ENCODE peak calls at places on chromosomes 6 and 20, in eight cellular contexts. F, K, E, G, Z, Y, M and L are unnamed samples.

GRCh38 chr6:39104528-39104927 is 10.5 kb downstream of the SAYSD1 start:
- DNase-seq in F (no peak), K (no peak), E (no peak), G (no peak), Z (no peak), Y (no peak), M (no peak), L (no peak)

GRCh38 chr20:56414842-56415765 is 3.0 kb downstream of the CASS4 start:
- DNase-seq in F (no peak), K (no peak), E (no peak), G (peak; percentile 97), Z (no peak), Y (no peak), M (no peak), L (no peak)

GRCh38 chr6:63636516-63636968 is 940 bp downstream of the PHF3 start:
- DNase-seq in F (peak; percentile 84), K (no peak), E (peak; percentile 72), G (peak; percentile 19), Z (no peak), Y (no peak), M (peak; percentile 11), L (peak; percentile 81)

GRCh38 chr20:59933296-59933848 is at the start of gene SYCP2:
- DNase-seq in F (no peak), K (no peak), E (peak; percentile 61), G (no peak), Z (peak; percentile 84), Y (no peak), M (peak; percentile 40), L (no peak)

GRCh38 chr6:111984081-111984480 is 69.8 kb upstream of the CCN6 start:
- DNase-seq in F (no peak), K (no peak), E (no peak), G (no peak), Z (no peak), Y (no peak), M (no peak), L (no peak)

GRCh38 chr6:108364470-108364869 is 69.6 kb downstream of the AFG1L start:
- DNase-seq in F (no peak), K (no peak), E (no peak), G (no peak), Z (no peak), Y (no peak), M (no peak), L (no peak)

GRCh38 chr20:58246346-58246745 is 17.9 kb upstream of the ANKRD60 start:
- DNase-seq in F (no peak), K (no peak), E (no peak), G (no peak), Z (peak; percentile 77), Y (no peak), M (no peak), L (peak; percentile 76)

GRCh38 chr20:3307078-3307477 is 68.1 kb upstream of the SLC4A11 start:
- DNase-seq in F (peak; percentile 55), K (no peak), E (no peak), G (no peak), Z (no peak), Y (no peak), M (no peak), L (no peak)

GRCh38 chr6:56624046-56624727 is 18.5 kb downstream of the DST start:
- DNase-seq in F (no peak), K (no peak), E (no peak), G (no peak), Z (no peak), Y (no peak), M (no peak), L (no peak)

GRCh38 chr20:36507746-36508145 is 33.6 kb upstream of the MYL9 start:
- DNase-seq in F (no peak), K (no peak), E (no peak), G (no peak), Z (no peak), Y (no peak), M (no peak), L (no peak)

GRCh38 chr6:94071835-94072234 is 652.5 kb upstream of the EPHA7 start:
- DNase-seq in F (no peak), K (no peak), E (no peak), G (no peak), Z (no peak), Y (no peak), M (no peak), L (no peak)

GRCh38 chr20:62408055-62408454 is 970 bp upstream of the CABLES2 start:
- DNase-seq in F (no peak), K (no peak), E (no peak), G (no peak), Z (peak; percentile 85), Y (no peak), M (no peak), L (no peak)

GRCh38 chr20:62410742-62411478 is 3.8 kb upstream of the CABLES2 start:
- DNase-seq in F (no peak), K (no peak), E (no peak), G (no peak), Z (peak; percentile 84), Y (no peak), M (no peak), L (no peak)

GRCh38 chr20:62409935-62410741 is 3.1 kb upstream of the CABLES2 start:
- DNase-seq in F (no peak), K (peak; percentile 85), E (peak; percentile 76), G (no peak), Z (peak; percentile 86), Y (no peak), M (no peak), L (peak; percentile 88)

GRCh38 chr20:62408640-62409039 is 1.6 kb upstream of the CABLES2 start:
- DNase-seq in F (no peak), K (no peak), E (no peak), G (no peak), Z (no peak), Y (no peak), M (no peak), L (no peak)

DNA sequence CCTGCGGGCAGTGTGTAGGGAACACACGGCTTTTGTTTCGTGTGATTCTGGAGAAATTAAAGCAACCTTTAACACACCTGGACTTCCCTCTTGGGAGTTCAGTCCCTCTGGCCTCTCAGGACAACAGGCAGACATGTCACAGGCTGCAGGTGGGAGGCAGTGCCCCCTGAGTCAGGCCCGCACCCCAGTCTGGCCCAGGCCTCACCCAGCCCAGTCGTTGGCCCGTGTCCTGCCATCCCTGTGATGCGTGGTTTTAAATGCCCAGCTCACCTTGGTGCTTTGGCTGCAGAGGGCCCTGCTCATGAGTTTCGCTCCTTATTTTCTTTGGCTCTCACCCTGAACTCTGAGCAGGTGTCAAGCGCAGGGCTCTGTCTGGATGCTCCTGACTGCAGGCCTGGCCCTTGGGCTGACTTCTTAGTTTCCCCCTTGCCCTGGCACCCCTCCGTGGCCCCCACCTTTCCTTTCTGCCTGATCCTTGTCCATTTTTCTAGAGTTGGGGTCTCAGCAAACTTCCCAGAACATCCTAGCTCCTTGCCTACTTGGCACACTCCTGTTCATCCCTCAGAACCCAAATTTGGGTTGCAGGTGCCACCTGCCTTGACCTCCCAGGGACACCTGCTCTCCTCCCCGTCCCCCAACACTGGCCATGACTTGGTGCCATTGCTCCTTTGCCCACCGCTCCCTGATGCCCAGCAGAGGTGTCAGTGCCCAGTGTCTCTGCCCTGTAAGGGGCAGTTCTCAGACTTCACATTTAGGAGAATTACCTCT is 2.2 kb upstream of the CABLES2 start:
- DNase-seq in F (no peak), K (no peak), E (no peak), G (no peak), Z (no peak), Y (no peak), M (no peak), L (no peak)
- H3K4me1 ChIP-seq in F (peaks cover 35% of the 10 kb centered on the region), K (peaks cover 26% of the 10 kb centered on the region), E (peaks cover 34% of the 10 kb centered on the region), G (peaks cover 6% of the 10 kb centered on the region), Z (no peaks in the 10 kb centered on the region), Y (peaks cover 12% of the 10 kb centered on the region), M (peaks cover 17% of the 10 kb centered on the region), L (peaks cover 4% of the 10 kb centered on the region)

DNA sequence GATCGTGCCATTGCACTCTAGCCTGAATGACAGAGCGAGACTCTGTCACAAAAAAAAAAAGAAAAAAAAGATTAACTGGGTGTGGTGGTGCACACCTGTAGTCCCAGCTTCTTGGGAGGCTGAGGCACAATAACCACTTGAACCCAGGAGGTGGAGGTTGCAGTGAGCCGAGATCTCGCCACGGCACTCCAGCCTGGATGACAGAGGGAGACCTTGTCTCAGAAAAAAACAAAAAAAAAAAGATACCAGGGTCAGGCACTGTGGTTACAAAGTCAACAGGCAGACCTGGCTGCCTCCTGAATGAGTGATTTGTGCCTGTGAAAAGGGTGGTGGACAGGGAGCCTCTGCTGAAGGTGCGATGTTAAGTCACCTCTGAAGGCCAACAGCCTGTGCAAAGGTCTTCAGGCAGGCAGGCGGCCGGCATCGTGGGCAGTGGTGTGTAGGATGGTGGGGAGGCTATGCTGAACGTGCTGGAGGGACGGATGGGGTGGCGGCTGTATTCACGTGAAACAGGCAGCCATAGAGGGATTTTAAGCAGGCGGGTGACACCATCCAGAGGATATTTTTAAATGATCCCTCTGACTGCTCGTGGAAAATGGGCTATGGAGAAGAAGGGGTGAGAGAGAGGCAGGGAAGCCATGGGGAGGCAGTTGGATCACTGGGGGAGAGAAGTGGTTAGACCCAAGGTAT is 41.4 kb downstream of the NOL4L start:
- DNase-seq in F (no peak), K (no peak), E (no peak), G (no peak), Z (no peak), Y (no peak), M (no peak), L (no peak)
- H3K4me1 ChIP-seq in F (peaks cover 6% of the 10 kb centered on the region), K (peaks cover under 1% of the 10 kb centered on the region), E (peaks cover 15% of the 10 kb centered on the region), G (no peaks in the 10 kb centered on the region), Z (no peaks in the 10 kb centered on the region), Y (peaks cover 18% of the 10 kb centered on the region), M (peaks cover 45% of the 10 kb centered on the region), L (no peaks in the 10 kb centered on the region)

DNA sequence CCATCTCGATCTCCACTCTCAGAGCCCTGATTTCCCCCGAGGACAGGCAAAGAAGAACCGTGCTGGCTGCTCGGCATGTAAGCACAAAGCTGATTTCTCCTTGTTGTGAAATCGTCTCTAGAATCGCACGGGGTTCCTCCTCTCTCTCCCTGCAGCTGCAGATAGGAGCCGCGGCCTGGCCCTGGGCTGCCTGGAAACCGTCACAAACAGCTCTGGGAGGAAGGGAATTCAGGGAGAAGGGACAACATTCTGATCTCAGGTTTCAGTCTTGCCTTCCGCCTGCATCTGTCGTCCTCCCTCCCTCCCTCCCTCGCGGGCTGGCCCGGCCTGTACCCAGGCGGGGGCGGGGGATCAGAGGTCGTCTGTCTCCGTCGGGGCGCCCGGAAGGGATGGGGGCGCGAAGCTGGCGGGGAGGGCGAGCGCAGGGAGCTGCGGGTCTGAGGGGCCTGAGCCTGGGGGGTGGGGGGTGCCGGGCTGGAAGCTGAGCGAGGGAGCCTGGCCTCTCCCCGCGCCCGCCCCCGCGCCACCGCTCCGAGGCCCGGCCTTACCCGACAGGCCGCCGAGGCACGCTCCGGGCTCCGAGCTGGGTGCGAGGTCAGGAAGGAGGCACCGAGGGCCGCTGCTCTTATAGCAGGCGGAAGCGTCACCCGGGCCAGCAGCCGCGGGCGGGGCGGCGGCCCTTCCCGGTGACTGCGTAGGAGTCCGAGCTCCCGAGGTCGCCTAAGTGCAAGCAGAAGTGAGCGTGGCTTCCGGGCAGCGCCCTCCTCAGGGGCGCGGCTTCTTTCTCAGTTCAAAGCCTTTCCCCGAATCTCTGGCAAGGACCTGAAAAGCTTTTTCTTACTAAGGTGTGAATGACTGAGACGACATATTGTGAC is at the start of gene SERPINB1:
- DNase-seq in F (peak; percentile 88), K (peak; percentile 83), E (peak; percentile 98), G (peak; percentile 97), Z (peak; percentile 75), Y (no peak), M (peak; percentile 61), L (peak; percentile 95)
- H3K4me1 ChIP-seq in F (peaks cover 34% of the 10 kb centered on the region), K (peaks cover 17% of the 10 kb centered on the region), E (peaks cover 57% of the 10 kb centered on the region), G (peaks cover 19% of the 10 kb centered on the region), Z (peaks cover 27% of the 10 kb centered on the region), Y (peaks cover 4% of the 10 kb centered on the region), M (peaks cover 16% of the 10 kb centered on the region), L (peaks cover 11% of the 10 kb centered on the region)

GRCh38 chr6:35586542-35586941 is 73.8 kb upstream of the TULP1 start:
- DNase-seq in F (no peak), K (no peak), E (no peak), G (no peak), Z (no peak), Y (no peak), M (no peak), L (no peak)
- H3K4me1 ChIP-seq in F (peaks cover 82% of the 10 kb centered on the region), K (no peaks in the 10 kb centered on the region), E (peaks cover 61% of the 10 kb centered on the region), G (no peaks in the 10 kb centered on the region), Z (peaks cover 49% of the 10 kb centered on the region), Y (no peaks in the 10 kb centered on the region), M (peaks cover 14% of the 10 kb centered on the region), L (no peaks in the 10 kb centered on the region)